ENCODE peak calls at places on chromosomes 12 and 14, in six cellular contexts. Z is HCT116, M is AG10803, J is activated B cell treated with CpG ODN at 0.5 μM for 24 hours, D is heart right ventricle, Y is lower leg skin. I is an unnamed sample.
A peak's percentile ranks its signal among the peaks of the same experiment; 100 is the strongest.

GRCh38 chr12:53431187-53431586 is 7.5 kb downstream of the AMHR2 start:
- DNase-seq in Y (no peak), M (no peak), J (no peak), D (no peak), Z (no peak), I (peak; percentile 57)

GRCh38 chr12:123058471-123058870 is 78.0 kb downstream of the ARL6IP4 start:
- DNase-seq in Z (no peak), J (no peak), D (no peak), M (no peak), Y (no peak), I (no peak)

GRCh38 chr12:10331642-10332239 is 24.1 kb downstream of the KLRD1 start:
- DNase-seq in D (no peak), Z (peak; percentile 56), Y (no peak), M (peak; percentile 57), J (no peak), I (peak; percentile 67)

GRCh38 chr14:24695265-24696241 is 61.6 kb upstream of the GZMB start:
- DNase-seq in M (no peak), J (no peak), Z (no peak), Y (no peak), D (no peak), I (no peak)

GRCh38 chr12:98955284-98955683 is 310.2 kb downstream of the APAF1 start:
- DNase-seq in Z (peak; percentile 27), D (no peak), M (peak; percentile 1), J (no peak), Y (no peak), I (peak; percentile 19)

GRCh38 chr12:13962699-13963098 is 18.7 kb downstream of the GRIN2B start:
- DNase-seq in J (no peak), Y (no peak), Z (peak; percentile 10), D (no peak), M (no peak), I (no peak)

GRCh38 chr14:86363047-86363446 is 833.1 kb downstream of the FLRT2 start:
- DNase-seq in M (no peak), Z (no peak), Y (no peak), D (no peak), J (no peak), I (no peak)

GRCh38 chr12:108959748-108960655 is 60.9 kb downstream of the SVOP start:
- DNase-seq in Y (no peak), D (no peak), M (no peak), J (no peak), Z (no peak), I (no peak)

GRCh38 chr12:25372002-25372401 is 121.3 kb upstream of the KRAS start:
- DNase-seq in D (no peak), Y (no peak), M (no peak), Z (no peak), J (no peak), I (no peak)

GRCh38 chr12:98909749-98910148 is 264.7 kb downstream of the APAF1 start:
- DNase-seq in Y (no peak), Z (no peak), J (no peak), M (no peak), D (no peak), I (no peak)

GRCh38 chr12:58176296-58176869 is 235.0 kb downstream of the ATP23 start:
- DNase-seq in M (peak; percentile 39), Z (peak; percentile 19), D (no peak), Y (no peak), J (no peak), I (peak; percentile 40)

GRCh38 chr12:43655586-43655985 is 103.0 kb downstream of the PUS7L start:
- DNase-seq in Y (no peak), Z (no peak), M (peak; percentile 8), D (no peak), J (no peak), I (peak; percentile 67)

GRCh38 chr12:132729541-132730320 is 19.1 kb downstream of the PGAM5 start:
- DNase-seq in J (no peak), Y (no peak), D (no peak), Z (no peak), M (no peak), I (peak; percentile 24)

GRCh38 chr14:91367173-91368171 is 50.1 kb downstream of the CCDC88C start:
- DNase-seq in J (peak; percentile 63), Z (no peak), M (no peak), D (no peak), Y (no peak), I (no peak)

GRCh38 chr12:124928095-124928911 is 13.9 kb upstream of the UBC start:
- DNase-seq in J (no peak), M (peak; percentile 61), Y (peak; percentile 75), Z (peak; percentile 95), D (peak; percentile 72), I (peak; percentile 95)

GRCh38 chr14:54805521-54806322 is 96.9 kb downstream of the GCH1 start:
- DNase-seq in Z (peak; percentile 68), D (peak; percentile 86), J (peak; percentile 62), Y (peak; percentile 82), M (peak; percentile 75), I (peak; percentile 81)

GRCh38 chr12:114638790-114639435 is 45.1 kb downstream of the TBX3 start:
- DNase-seq in M (no peak), Z (no peak), Y (no peak), J (no peak), D (no peak), I (no peak)

GRCh38 chr14:24184104-24184970 is 4.3 kb downstream of the IPO4 start:
- DNase-seq in Z (no peak), Y (no peak), M (no peak), D (no peak), J (no peak), I (no peak)

GRCh38 chr12:42968426-42968825 is 378.9 kb upstream of the PRICKLE1 start:
- DNase-seq in D (no peak), Y (no peak), M (no peak), Z (no peak), J (no peak), I (no peak)

GRCh38 chr14:90624732-90625444 is 191.3 kb downstream of the TTC7B start:
- DNase-seq in Y (no peak), M (no peak), Z (no peak), D (no peak), J (no peak), I (peak; percentile 18)

GRCh38 chr14:100417466-100417865 is 94.3 kb downstream of the SLC25A47 start:
- DNase-seq in J (no peak), Y (peak; percentile 35), D (no peak), M (peak; percentile 88), Z (peak; percentile 63), I (peak; percentile 96)
- TF ChIP-seq CTCF in J (no peak), Y (no peak), D (peak; percentile 42), M (peak; percentile 98), Z (peak; percentile 90), I (peak; percentile 96)

DNA sequence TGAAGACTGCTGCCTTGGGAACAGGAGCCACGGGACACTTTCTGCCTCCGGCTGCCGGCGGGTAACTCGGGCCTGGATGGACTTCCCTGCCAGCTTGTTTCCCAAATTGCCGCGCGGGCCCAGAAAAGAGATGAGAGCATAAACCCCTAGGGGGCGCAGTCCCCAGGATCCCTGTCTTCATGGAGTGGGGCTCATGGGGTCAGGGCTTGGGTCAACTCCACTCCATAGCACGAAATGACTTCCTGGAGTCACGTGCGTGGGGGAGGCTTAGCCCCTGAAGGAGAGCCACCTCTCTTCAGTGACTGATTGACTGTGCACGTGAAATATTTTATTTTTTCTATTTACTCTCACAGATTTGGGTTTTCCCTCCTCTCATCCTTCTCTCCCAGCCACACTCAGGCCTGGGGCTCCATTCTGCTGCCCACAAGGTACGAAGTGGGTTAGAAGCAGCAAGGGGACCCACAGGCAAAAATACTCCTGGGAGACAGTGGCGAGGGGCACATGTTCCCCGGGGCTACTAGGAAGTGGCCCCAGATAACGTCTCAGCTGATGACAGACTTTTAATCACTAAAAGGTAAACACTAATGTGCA is 10.0 kb downstream of the PGF start:
- DNase-seq in M (no peak), Y (no peak), D (no peak), J (no peak), Z (peak; percentile 27), I (peak; percentile 32)
- TF ChIP-seq CTCF in M (peak; percentile 58), Y (no peak), D (peak; percentile 59), J (no peak), Z (peak; percentile 76), I (peak; percentile 59)

GRCh38 chr12:45121224-45121623 is 70.3 kb upstream of the DBX2 start:
- DNase-seq in M (no peak), D (no peak), Z (no peak), Y (no peak), J (no peak), I (no peak)
- TF ChIP-seq CTCF in M (no peak), D (no peak), Z (peak; percentile 32), Y (no peak), J (no peak), I (no peak)

DNA sequence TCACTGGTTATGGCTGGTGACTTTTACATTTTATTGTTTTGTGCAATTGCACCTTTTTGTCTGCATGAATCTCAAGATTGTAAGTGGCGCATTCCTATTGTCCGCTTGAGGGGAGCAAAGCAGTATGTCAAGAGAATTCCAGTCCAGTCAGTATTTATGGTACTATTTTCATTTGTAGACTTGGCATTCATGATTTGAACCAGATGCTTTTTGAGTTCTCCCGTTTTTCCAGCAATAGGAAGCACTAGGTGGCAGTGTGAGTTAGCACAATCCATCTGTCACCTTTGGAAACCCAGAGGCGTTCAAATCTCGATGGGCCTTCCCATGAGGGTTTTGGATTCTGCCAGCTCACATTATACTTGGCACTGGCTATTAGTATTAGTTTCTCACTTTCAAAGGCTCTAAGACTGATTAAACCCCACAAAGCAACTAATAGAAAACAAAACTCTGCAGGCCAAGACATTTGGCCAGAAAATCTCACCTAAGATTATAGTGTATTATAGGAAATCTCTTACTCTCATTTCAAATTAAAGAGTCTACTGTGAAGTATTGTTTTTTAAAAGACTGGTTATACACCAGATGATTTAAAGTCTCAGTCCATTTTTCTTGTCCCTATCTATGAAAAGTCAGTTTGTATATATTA is 2.2 kb downstream of the DACT1 start:
- DNase-seq in J (no peak), Z (peak; percentile 62), Y (peak; percentile 24), M (peak; percentile 96), D (no peak), I (peak; percentile 90)
- TF ChIP-seq CTCF in J (no peak), Z (peak; percentile 80), Y (no peak), M (peak; percentile 83), D (peak; percentile 61), I (peak; percentile 78)

GRCh38 chr14:42112108-42112507 is 505.4 kb downstream of the LRFN5 start:
- DNase-seq in J (no peak), Y (no peak), M (peak; percentile 1), D (no peak), Z (no peak), I (peak; percentile 64)

GRCh38 chr14:42111355-42111754 is 504.7 kb downstream of the LRFN5 start:
- DNase-seq in J (no peak), M (no peak), Y (no peak), D (no peak), Z (no peak), I (no peak)

GRCh38 chr14:42113358-42114070 is 506.8 kb downstream of the LRFN5 start:
- DNase-seq in M (no peak), J (no peak), D (no peak), Z (no peak), Y (no peak), I (no peak)

DNA sequence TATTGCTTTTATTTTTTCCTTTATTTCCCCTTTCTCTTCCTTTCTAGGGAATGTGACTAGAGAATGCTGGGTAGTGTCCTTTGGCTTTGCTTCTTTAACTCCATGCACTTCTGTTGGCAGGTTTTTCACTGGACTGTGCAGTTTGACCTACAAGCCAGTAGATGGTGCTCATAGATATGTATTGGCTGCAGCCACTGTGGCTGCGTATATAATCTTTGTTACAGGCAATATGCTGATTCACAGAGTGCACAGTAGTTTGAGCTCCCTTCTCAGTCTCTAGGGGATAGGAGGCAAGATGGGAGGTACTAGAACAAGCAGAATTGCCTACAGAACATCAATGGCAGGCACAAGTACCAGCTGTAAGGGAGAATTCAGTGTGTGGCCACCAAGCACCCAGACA is 503.5 kb downstream of the LRFN5 start:
- DNase-seq in Z (no peak), D (no peak), M (peak; percentile 65), Y (no peak), J (no peak), I (peak; percentile 82)
- TF ChIP-seq CTCF in Z (peak; percentile 57), D (peak; percentile 15), M (peak; percentile 90), Y (no peak), J (no peak), I (peak; percentile 91)

I was measured in fibroblast of mammary gland.